ENCODE peak calls at places on chromosomes 16 and 17, in five cellular contexts. Y is GM12878, S is K562, Q is HepG2, F is H1. E is an unnamed sample.

GRCh38 chr17:72588561-72588960 is 467.7 kb downstream of the SOX9 start:
- DNase-seq in F (no peak), S (no peak), Y (no peak), Q (no peak), E (no peak)

GRCh38 chr17:48544356-48545021 is 420 bp downstream of the HOXB2 start:
- DNase-seq in F (no peak), Y (no peak), S (peak; percentile 61), Q (no peak), E (peak; percentile 70)

GRCh38 chr16:56424791-56425438 is 430 bp downstream of the AMFR start:
- DNase-seq in Y (no peak), F (peak; percentile 63), S (peak; percentile 79), Q (no peak), E (peak; percentile 48)

GRCh38 chr16:2518823-2519710 is 1.1 kb upstream of the AMDHD2 start:
- DNase-seq in Y (no peak), S (no peak), F (no peak), Q (no peak), E (no peak)

GRCh38 chr17:42673885-42674754 is 2.7 kb downstream of the PLEKHH3 start:
- DNase-seq in F (peak; percentile 81), S (peak; percentile 84), Y (no peak), Q (peak; percentile 48), E (peak; percentile 75)

GRCh38 chr17:17032131-17032692 is 10.0 kb upstream of the MPRIP start:
- DNase-seq in S (no peak), Y (no peak), F (no peak), Q (peak; percentile 64), E (no peak)

GRCh38 chr16:55728797-55729196 is 73.0 kb downstream of the SLC6A2 start:
- DNase-seq in Q (no peak), F (no peak), Y (no peak), S (no peak), E (no peak)

GRCh38 chr17:36657390-36657762 is 56.0 kb downstream of the MRM1 start:
- DNase-seq in F (no peak), S (no peak), Y (no peak), Q (no peak), E (peak; percentile 29)

GRCh38 chr16:56413381-56413780 is 12.0 kb downstream of the AMFR start:
- DNase-seq in F (no peak), Y (no peak), Q (no peak), S (no peak), E (no peak)

GRCh38 chr16:19116711-19117449 is 3.1 kb downstream of the ITPRIPL2 start:
- DNase-seq in F (no peak), Y (no peak), S (no peak), Q (no peak), E (no peak)

GRCh38 chr16:70158261-70158939 is 15.2 kb upstream of the CLEC18C start:
- DNase-seq in S (peak; percentile 20), F (no peak), Y (no peak), Q (no peak), E (peak; percentile 16)

GRCh38 chr16:19809693-19810092 is 75.0 kb downstream of the GPRC5B start:
- DNase-seq in F (no peak), Q (no peak), S (no peak), Y (no peak), E (no peak)

DNA sequence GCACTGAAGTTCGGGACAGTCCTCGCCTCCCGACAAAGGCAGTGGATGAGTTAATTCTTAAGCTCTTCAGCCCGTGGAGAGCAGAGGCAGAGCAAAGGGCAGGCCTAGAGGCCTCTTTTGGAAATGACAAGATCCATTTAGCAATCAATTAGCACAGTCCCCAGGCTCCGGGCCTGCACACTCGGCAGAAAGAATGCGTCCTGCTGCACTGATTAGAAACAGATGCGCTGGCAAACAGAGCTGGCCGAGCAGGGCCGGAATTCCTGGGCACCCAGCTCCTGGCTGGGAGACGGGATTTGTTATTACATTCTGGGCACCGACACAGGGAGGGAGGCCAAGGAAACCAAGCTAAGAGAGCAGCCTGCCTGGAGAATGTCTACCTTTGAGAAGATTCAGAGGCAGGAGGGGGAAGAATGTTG is 162.9 kb downstream of the COPRS start:
- DNase-seq in F (peak; percentile 49), S (no peak), Q (peak; percentile 50), Y (no peak), E (peak; percentile 23)
- TF ChIP-seq CTCF in F (peak; percentile 21), S (no peak), Q (no peak), Y (no peak), E (no peak)

DNA sequence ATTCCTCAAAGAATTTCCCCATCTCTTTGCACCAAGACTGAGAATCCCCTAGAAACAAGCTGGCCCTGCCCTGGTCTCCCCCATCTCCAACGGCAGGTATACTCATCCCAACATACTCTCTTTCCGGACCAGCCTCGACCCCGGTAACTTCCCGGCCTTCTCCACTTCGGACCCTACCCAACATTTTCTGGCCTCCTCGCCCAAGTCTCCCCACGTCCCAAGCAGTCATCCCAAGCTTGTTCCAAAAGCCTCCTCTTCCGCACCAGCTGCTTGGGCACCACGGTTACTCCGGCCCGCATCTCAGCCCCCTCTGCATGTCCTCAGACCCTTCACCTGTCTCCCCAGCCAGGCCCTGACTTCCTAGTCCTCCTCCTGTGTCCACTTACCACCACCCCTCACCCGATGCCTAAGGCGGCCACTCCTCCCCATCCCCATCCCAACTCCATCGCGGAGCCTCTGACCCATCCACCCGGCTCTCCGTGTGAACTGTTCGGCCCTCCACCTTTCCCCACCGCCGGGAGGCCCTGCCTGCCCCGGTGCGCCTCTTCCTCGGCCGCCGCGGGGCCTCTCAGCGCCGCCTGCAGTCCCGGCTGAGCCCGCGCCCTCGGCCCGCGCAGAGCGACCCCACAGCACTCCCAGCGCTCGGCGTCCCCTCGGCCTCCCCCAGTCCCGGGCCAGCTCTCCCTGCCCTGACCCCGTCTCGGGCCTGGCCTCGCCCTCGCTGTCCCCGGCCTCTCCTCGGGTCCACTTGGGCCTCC is 993 bp downstream of the PITPNA start:
- DNase-seq in F (peak; percentile 62), S (peak; percentile 47), Q (no peak), Y (no peak), E (peak; percentile 42)
- TF ChIP-seq ATF3 in F (no peak), S (no peak), Q (no peak), Y (no peak), E (no peak)

GRCh38 chr17:54919456-54919855 is 18.8 kb downstream of the TOM1L1 start:
- DNase-seq in Q (no peak), Y (no peak), F (no peak), S (no peak), E (no peak)
- TF ChIP-seq ATF2 in Q (no peak), Y (no peak), F (no peak), S (no peak), E (no peak)

DNA sequence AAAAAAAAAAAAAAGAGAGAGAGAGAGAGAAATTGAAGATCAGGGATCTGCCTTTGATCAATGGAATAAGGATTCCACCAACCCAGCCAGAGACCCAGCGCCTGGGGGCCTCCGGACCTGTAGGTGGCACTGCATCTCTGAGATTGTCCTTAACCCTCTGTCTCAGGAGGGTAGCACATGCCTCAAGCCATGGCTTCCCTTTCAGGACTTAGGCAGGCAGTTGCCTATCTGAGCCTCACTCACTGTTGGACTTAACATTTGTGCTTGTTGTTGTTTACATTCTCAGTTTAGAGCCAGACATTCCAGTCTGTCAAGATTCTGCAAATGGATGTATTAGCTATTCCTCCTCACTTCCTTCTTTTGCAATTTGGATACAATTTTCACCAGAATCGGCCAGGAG is 5.1 kb upstream of the SCNN1B start:
- DNase-seq in S (peak; percentile 55), F (peak; percentile 81), Q (peak; percentile 24), Y (no peak), E (peak; percentile 68)
- TF ChIP-seq CTCF in S (peak; percentile 44), F (peak; percentile 88), Q (peak; percentile 61), Y (peak; percentile 48), E (no peak)

GRCh38 chr17:79316805-79317204 is 242.2 kb downstream of the ENGASE start:
- DNase-seq in Q (no peak), S (no peak), F (no peak), Y (no peak), E (no peak)
- TF ChIP-seq ATF3 in Q (no peak), S (no peak), F (no peak), Y (no peak), E (no peak)

GRCh38 chr17:67248291-67248690 is 3.3 kb upstream of the HELZ start:
- DNase-seq in Y (no peak), Q (no peak), F (peak; percentile 28), S (no peak), E (no peak)
- TF ChIP-seq ATF2 in Y (no peak), Q (no peak), F (no peak), S (no peak), E (no peak)

DNA sequence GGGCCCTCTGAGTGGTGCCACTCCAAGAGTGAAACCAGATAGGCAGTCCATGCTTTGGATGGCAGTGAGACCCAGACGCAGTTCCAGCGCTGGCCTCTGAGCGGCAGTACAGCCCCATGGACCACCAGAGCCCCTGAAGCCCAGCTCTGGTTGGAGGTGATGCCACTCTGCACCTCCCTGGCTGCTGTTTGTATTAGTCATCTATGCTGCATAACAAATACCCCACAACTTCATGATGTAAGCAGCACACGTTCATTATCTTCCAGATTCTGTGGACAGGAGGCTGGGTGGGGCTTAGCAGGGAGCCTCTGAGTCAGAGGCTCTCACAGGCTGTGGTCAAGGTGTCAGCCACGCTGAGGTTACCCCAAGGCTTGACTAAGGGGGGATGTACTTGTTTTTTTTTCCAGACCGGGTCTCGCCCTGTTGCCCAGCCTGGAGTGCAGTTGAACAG is 5.1 kb upstream of the NME4 start:
- DNase-seq in F (peak; percentile 97), Y (no peak), S (peak; percentile 62), Q (peak; percentile 60), E (peak; percentile 88)
- TF ChIP-seq CTCF in F (peak; percentile 100), Y (peak; percentile 85), S (peak; percentile 97), Q (peak; percentile 97), E (peak; percentile 97)

GRCh38 chr17:58338907-58339774 is 10.5 kb upstream of the TSPOAP1 start:
- DNase-seq in Y (peak; percentile 87), S (peak; percentile 79), Q (peak; percentile 38), F (peak; percentile 73), E (peak; percentile 78)
- TF ChIP-seq ATF3 in Y (no peak), S (no peak), Q (no peak), F (no peak), E (no peak)

GRCh38 chr16:30068750-30069574 is 3.4 kb downstream of the ALDOA start:
- DNase-seq in F (no peak), Y (no peak), S (no peak), Q (peak; percentile 54), E (peak; percentile 43)
- TF ChIP-seq ATF2 in F (no peak), Y (no peak), S (no peak), Q (no peak), E (no peak)

GRCh38 chr17:5019475-5019956 is 15.7 kb downstream of the SLC52A1 start:
- DNase-seq in Q (no peak), Y (no peak), F (no peak), S (peak; percentile 29), E (peak; percentile 44)
- TF ChIP-seq CTCF in Q (peak; percentile 47), Y (peak; percentile 31), F (peak; percentile 39), S (peak; percentile 39), E (no peak)

E was measured in WTC11.